ENCODE peak calls at places on chromosomes 3 and 15, in seven cellular contexts. D is A549, P is ovary, M is stomach, E is transverse colon, Q is suprapubic skin, N is GM12878. F is an unnamed sample.

GRCh38 chr3:105957722-105958121 is 88.9 kb upstream of the CBLB start:
- DNase-seq in E (no peak), Q (no peak), N (no peak), M (no peak), D (no peak), P (no peak), F (no peak)

GRCh38 chr3:57007513-57008415 is 52.7 kb upstream of the SPATA12 start:
- DNase-seq in D (no peak), P (peak), N (no peak), E (peak), M (peak), Q (peak), F (peak)

GRCh38 chr3:138936763-138937689 is 9.9 kb downstream of the FOXL2 start:
- DNase-seq in E (no peak), Q (no peak), P (peak), M (no peak), N (no peak), D (no peak), F (no peak)

GRCh38 chr3:8416965-8417364 is 84.7 kb upstream of the LMCD1 start:
- DNase-seq in N (no peak), E (peak), D (peak), Q (no peak), M (peak), P (peak), F (no peak)

GRCh38 chr3:120661106-120661962 is 20.7 kb downstream of the HGD start:
- DNase-seq in Q (no peak), P (no peak), N (no peak), D (peak), E (no peak), M (no peak), F (no peak)

GRCh38 chr3:13770390-13771169 is 109.3 kb downstream of the WNT7A start:
- DNase-seq in Q (peak), P (no peak), N (no peak), D (no peak), M (peak), E (no peak), F (no peak)

GRCh38 chr3:106059953-106060517 is 191.2 kb upstream of the CBLB start:
- DNase-seq in E (no peak), Q (no peak), P (no peak), M (no peak), N (no peak), D (no peak), F (no peak)

GRCh38 chr3:10121064-10121463 is 5.6 kb downstream of the BRK1 start:
- DNase-seq in Q (no peak), E (no peak), M (no peak), N (no peak), P (no peak), D (no peak), F (no peak)

GRCh38 chr15:77457619-77458265 is 37.1 kb downstream of the HMG20A start:
- DNase-seq in D (no peak), N (no peak), E (no peak), M (no peak), Q (no peak), P (no peak), F (no peak)

GRCh38 chr15:67039349-67040075 is 25.9 kb upstream of the SMAD3 start:
- DNase-seq in D (no peak), Q (no peak), M (no peak), E (no peak), N (no peak), P (no peak), F (no peak)

GRCh38 chr15:94671845-94672524 is 440.6 kb downstream of the MCTP2 start:
- DNase-seq in D (peak), E (no peak), Q (no peak), M (no peak), N (no peak), P (peak), F (peak)

GRCh38 chr15:72923304-72923703 is 129.0 kb upstream of the NEO1 start:
- DNase-seq in M (no peak), P (no peak), N (no peak), Q (no peak), E (no peak), D (no peak), F (no peak)

GRCh38 chr3:5731100-5731499 is 543.6 kb downstream of the EDEM1 start:
- DNase-seq in E (no peak), N (no peak), P (no peak), D (peak), M (no peak), Q (no peak), F (no peak)

GRCh38 chr3:38580450-38581382 is 68.8 kb downstream of the SCN5A start:
- DNase-seq in Q (no peak), D (no peak), E (peak), N (no peak), M (peak), P (no peak), F (peak)

GRCh38 chr15:78438595-78439285 is 724 bp downstream of the IREB2 start:
- DNase-seq in N (no peak), E (no peak), D (peak), P (no peak), M (no peak), Q (no peak), F (no peak)

GRCh38 chr3:141227752-141228151 is 3.9 kb upstream of the PXYLP1 start:
- DNase-seq in Q (no peak), P (no peak), E (no peak), D (no peak), N (no peak), M (no peak), F (no peak)

GRCh38 chr3:195195321-195196209 is 75.4 kb downstream of the XXYLT1 start:
- DNase-seq in M (no peak), E (no peak), Q (no peak), N (no peak), P (peak), D (no peak), F (no peak)

GRCh38 chr3:53764376-53764775 is 81.8 kb downstream of the CHDH start:
- DNase-seq in P (no peak), D (no peak), M (no peak), Q (no peak), N (no peak), E (no peak), F (no peak)

DNA sequence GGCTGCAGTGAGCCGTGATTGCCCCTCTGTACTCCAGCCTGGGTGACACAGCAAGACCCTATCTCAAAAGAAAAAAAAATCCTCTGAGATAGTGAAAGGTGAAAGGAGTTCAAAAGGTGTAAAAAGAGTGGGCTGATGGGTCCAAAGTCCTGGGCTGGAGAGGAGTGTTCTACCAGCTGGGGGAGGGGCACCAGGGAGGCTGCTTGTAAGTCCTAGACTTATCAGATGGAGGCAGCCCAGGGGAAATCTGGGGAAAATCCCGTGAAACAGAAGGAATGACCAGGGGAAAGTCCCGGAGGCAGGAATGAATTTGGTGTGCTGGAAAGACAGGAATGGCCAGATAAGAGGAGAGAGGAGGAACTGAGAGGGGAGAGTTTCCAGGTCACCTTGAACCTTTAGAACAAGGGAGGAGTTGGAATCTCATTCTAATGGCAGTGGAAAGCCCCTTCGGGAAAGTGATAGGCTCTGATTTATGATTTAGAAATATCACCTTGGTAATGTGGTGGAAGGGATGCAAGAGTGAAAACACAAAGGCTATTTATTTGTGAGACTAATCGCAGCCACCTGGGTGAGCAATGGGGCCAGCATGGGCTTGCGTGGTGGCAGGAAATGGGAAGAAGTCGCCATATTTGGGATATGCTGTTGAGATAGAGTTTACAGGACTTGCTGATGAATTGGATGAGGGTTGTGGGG is 23.4 kb upstream of the PPP4R2 start:
- DNase-seq in Q (no peak), D (no peak), P (no peak), M (peak), N (no peak), E (peak), F (no peak)
- TF ChIP-seq EP300 in Q (no peak), D (no peak), P (no peak), M (no peak), N (no peak), E (no peak), F (no peak)

DNA sequence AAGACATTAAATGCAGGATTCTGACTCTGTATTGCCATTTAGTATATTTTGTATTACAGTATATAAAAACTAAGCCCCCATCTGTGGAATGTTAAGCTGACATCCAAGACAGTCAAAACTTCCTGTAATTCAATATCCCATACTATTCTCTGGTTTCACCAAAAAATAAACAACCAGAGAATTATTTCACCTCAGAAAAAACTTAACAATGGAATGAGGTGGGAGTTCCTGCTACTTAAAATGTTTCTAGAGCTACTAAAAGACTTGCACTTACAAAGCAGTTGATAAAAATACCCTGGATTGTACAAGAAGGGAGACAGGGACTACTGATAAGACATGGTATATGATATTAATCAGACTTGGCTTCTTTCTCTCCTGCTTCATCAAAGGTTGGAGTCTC is 8.3 kb downstream of the ARL13B start:
- DNase-seq in Q (no peak), E (no peak), M (no peak), D (no peak), N (no peak), P (no peak), F (no peak)
- TF ChIP-seq EP300 in Q (no peak), E (no peak), M (no peak), D (no peak), N (no peak), P (no peak), F (no peak)

GRCh38 chr3:140147965-140148490 is 213.0 kb downstream of the CLSTN2 start:
- DNase-seq in N (no peak), M (no peak), D (no peak), E (no peak), P (no peak), Q (no peak), F (peak)

GRCh38 chr3:140148824-140149390 is 213.9 kb downstream of the CLSTN2 start:
- DNase-seq in P (no peak), Q (no peak), N (no peak), E (no peak), D (no peak), M (no peak), F (peak)

GRCh38 chr3:140145501-140145900 is 210.5 kb downstream of the CLSTN2 start:
- DNase-seq in Q (no peak), D (no peak), M (no peak), E (no peak), N (no peak), P (no peak), F (no peak)

GRCh38 chr3:140143670-140144069 is 208.7 kb downstream of the CLSTN2 start:
- DNase-seq in M (no peak), D (no peak), N (no peak), Q (no peak), P (no peak), E (no peak), F (no peak)
- TF ChIP-seq EP300 in M (no peak), D (no peak), N (no peak), Q (no peak), P (no peak), E (no peak), F (no peak)

GRCh38 chr3:65142476-65142875 is 454.7 kb upstream of the ADAMTS9 start:
- DNase-seq in P (no peak), E (no peak), Q (no peak), M (no peak), N (no peak), D (no peak), F (no peak)
- TF ChIP-seq EP300 in P (no peak), E (no peak), Q (no peak), M (no peak), N (no peak), D (no peak), F (no peak)

DNA sequence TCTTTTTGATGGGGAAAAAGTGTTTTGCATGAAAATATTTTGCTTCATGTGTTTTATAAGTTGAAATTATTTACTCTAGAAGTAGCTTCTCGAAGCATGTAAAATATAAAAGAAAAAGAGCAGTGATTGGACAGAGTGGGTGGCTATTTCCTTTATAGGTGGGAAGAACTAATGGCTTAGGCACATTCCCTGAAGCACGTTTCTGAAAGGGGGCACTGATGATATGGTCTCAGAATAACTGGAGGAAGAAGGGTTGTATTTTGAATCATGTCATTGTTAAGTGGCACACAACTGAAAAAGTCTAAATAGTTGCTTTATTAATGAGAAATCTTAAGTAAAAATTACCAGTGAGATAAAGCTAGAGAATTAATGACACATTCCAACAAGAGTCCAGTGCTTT is 4.0 kb downstream of the UNC13C start:
- DNase-seq in M (no peak), P (no peak), D (no peak), N (no peak), Q (no peak), E (no peak), F (no peak)
- TF ChIP-seq EP300 in M (no peak), P (no peak), D (no peak), N (no peak), Q (no peak), E (no peak), F (no peak)

GRCh38 chr3:116005404-116005803 is 382.1 kb downstream of the GAP43 start:
- DNase-seq in N (no peak), E (no peak), D (peak), P (peak), Q (no peak), M (no peak), F (no peak)
- TF ChIP-seq EP300 in N (no peak), E (no peak), D (no peak), P (no peak), Q (no peak), M (no peak), F (no peak)

GRCh38 chr3:45647148-45647619 is 42.0 kb upstream of the SACM1L start:
- DNase-seq in D (peak), Q (no peak), P (no peak), E (no peak), M (no peak), N (no peak), F (no peak)
- TF ChIP-seq EP300 in D (peak), Q (no peak), P (no peak), E (peak), M (no peak), N (no peak), F (no peak)

DNA sequence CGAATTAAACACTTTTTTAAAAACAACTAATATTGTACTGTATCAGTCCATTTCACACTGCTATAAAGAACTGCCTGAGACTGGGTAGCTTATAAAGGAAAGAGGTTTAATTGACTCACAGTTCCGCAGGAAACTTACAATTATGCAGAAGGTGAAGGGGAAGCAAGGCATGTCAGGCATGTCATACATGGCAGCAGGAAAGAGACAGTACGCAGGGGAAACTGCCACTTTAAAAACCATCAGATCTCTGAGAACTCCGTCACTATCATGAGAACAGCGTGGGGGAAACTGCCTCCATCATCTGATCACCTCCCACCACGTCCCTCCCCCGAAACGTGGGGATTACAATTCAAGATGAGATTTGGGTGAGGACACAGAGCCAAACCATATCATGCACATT is 162.8 kb upstream of the TPM1 start:
- DNase-seq in Q (no peak), E (no peak), M (no peak), N (no peak), D (no peak), P (no peak), F (no peak)
- TF ChIP-seq EP300 in Q (no peak), E (no peak), M (no peak), N (no peak), D (no peak), P (no peak), F (no peak)

GRCh38 chr3:192884831-192885356 is 32.8 kb downstream of the MB21D2 start:
- DNase-seq in N (no peak), Q (no peak), M (no peak), P (no peak), D (no peak), E (no peak), F (no peak)
- TF ChIP-seq EP300 in N (no peak), Q (no peak), M (no peak), P (no peak), D (no peak), E (no peak), F (no peak)

GRCh38 chr15:98745650-98746374 is 97.5 kb downstream of the IGF1R start:
- DNase-seq in N (no peak), E (no peak), Q (no peak), M (no peak), P (no peak), D (no peak), F (no peak)
- TF ChIP-seq EP300 in N (no peak), E (no peak), Q (no peak), M (no peak), P (no peak), D (no peak), F (no peak)

F was measured in esophagus muscularis mucosa.